ENCODE peak calls at places on chromosomes 4 and X, in nine cellular contexts. G is HCT116; F is fibroblast of mammary gland; V is AG10803; H is suprapubic skin; Y is RWPE2; K is CD8-positive, alpha-beta T cell; Z is choroid plexus epithelial cell; P is NB4. O is an unnamed sample.

GRCh38 chr4:98260047-98260578 is 1.1 kb upstream of the RAP1GDS1 start:
- DNase-seq in K (no peak), G (peak; percentile 7), H (peak; percentile 71), P (no peak), Z (peak; percentile 42), Y (peak; percentile 54), F (peak; percentile 18), V (no peak), O (no peak)

GRCh38 chr4:96093057-96093456 is 253.2 kb downstream of the PDHA2 start:
- DNase-seq in G (no peak), H (no peak), Z (no peak), F (no peak), V (no peak), K (no peak), P (no peak), Y (no peak), O (no peak)

GRCh38 chrX:106894978-106895452 is 8.1 kb downstream of the RIPPLY1 start:
- DNase-seq in V (peak; percentile 59), Y (peak; percentile 65), Z (peak; percentile 72), P (no peak), G (peak; percentile 62), H (no peak), F (peak; percentile 75), K (no peak), O (peak; percentile 85)

GRCh38 chrX:39491548-39492297 is 606.0 kb downstream of the BCOR start:
- DNase-seq in H (no peak), Z (no peak), G (no peak), K (peak; percentile 2), V (no peak), F (no peak), P (peak; percentile 87), Y (no peak), O (no peak)

GRCh38 chr4:142272452-142272851 is 573.6 kb downstream of the INPP4B start:
- DNase-seq in H (no peak), Z (no peak), V (no peak), G (no peak), F (no peak), P (no peak), K (no peak), Y (no peak), O (no peak)

GRCh38 chr4:110411599-110412011 is 64.3 kb upstream of the ENPEP start:
- DNase-seq in K (no peak), F (no peak), P (no peak), Y (no peak), G (no peak), H (no peak), V (no peak), Z (no peak), O (no peak)

GRCh38 chr4:7863911-7864681 is 75.6 kb downstream of the AFAP1 start:
- DNase-seq in K (no peak), Y (no peak), P (peak; percentile 44), Z (no peak), H (no peak), V (no peak), F (no peak), G (no peak), O (no peak)

GRCh38 chrX:8679572-8679971 is 52.4 kb downstream of the ANOS1 start:
- DNase-seq in G (no peak), Z (no peak), Y (no peak), V (no peak), H (no peak), P (peak; percentile 20), K (no peak), F (no peak), O (no peak)

GRCh38 chr4:1987721-1988326 is 20.9 kb downstream of the NELFA start:
- DNase-seq in H (no peak), V (no peak), F (no peak), G (no peak), K (no peak), Y (no peak), Z (no peak), P (no peak), O (no peak)

GRCh38 chr4:3460926-3461325 is 2.2 kb upstream of the DOK7 start:
- DNase-seq in Y (no peak), F (no peak), V (no peak), Z (no peak), H (no peak), P (no peak), G (no peak), K (no peak), O (no peak)

GRCh38 chrX:13607996-13608365 is 38.6 kb downstream of the EGFL6 start:
- DNase-seq in K (no peak), F (no peak), H (no peak), V (no peak), Y (no peak), G (no peak), Z (no peak), P (no peak), O (no peak)

GRCh38 chr4:143402776-143403550 is 66.3 kb downstream of the GAB1 start:
- DNase-seq in Z (no peak), F (no peak), Y (no peak), V (peak; percentile 48), H (no peak), K (no peak), G (no peak), P (no peak), O (peak; percentile 19)

GRCh38 chrX:18377802-18378201 is 23.3 kb upstream of the SCML2 start:
- DNase-seq in P (peak; percentile 48), F (peak; percentile 20), Y (no peak), V (peak; percentile 18), G (peak; percentile 29), K (no peak), H (no peak), Z (peak; percentile 36), O (peak; percentile 43)

GRCh38 chr4:156596026-156596425 is 375.6 kb downstream of the PDGFC start:
- DNase-seq in Z (peak; percentile 76), F (peak; percentile 28), G (no peak), P (no peak), Y (no peak), H (no peak), V (peak; percentile 43), K (no peak), O (no peak)

GRCh38 chrX:131827935-131828334 is 195.2 kb upstream of the STK26 start:
- DNase-seq in G (no peak), K (no peak), F (no peak), H (no peak), P (peak; percentile 81), Z (peak; percentile 34), Y (no peak), V (no peak), O (no peak)

GRCh38 chrX:112642349-112642748 is 37.4 kb downstream of the LHFPL1 start:
- DNase-seq in H (no peak), F (peak; percentile 64), Z (peak; percentile 70), Y (no peak), G (peak; percentile 21), P (peak; percentile 50), K (no peak), V (peak; percentile 61), O (peak; percentile 0)

GRCh38 chrX:151177141-151178027 is 1.0 kb downstream of the GPR50 start:
- DNase-seq in G (no peak), V (no peak), P (peak; percentile 11), Z (no peak), H (no peak), Y (no peak), K (no peak), F (no peak), O (peak; percentile 3)

GRCh38 chrX:151175283-151176062 is 911 bp upstream of the GPR50 start:
- DNase-seq in G (no peak), V (no peak), Y (no peak), H (no peak), P (no peak), Z (no peak), K (no peak), F (no peak), O (no peak)

GRCh38 chrX:151178746-151179145 is 2.4 kb downstream of the GPR50 start:
- DNase-seq in Y (no peak), V (no peak), F (no peak), K (no peak), Z (no peak), G (no peak), P (no peak), H (no peak), O (no peak)

GRCh38 chrX:151176351-151176750 is at the start of gene GPR50:
- DNase-seq in V (no peak), Z (no peak), G (no peak), F (no peak), P (no peak), H (no peak), K (no peak), Y (no peak), O (no peak)

DNA sequence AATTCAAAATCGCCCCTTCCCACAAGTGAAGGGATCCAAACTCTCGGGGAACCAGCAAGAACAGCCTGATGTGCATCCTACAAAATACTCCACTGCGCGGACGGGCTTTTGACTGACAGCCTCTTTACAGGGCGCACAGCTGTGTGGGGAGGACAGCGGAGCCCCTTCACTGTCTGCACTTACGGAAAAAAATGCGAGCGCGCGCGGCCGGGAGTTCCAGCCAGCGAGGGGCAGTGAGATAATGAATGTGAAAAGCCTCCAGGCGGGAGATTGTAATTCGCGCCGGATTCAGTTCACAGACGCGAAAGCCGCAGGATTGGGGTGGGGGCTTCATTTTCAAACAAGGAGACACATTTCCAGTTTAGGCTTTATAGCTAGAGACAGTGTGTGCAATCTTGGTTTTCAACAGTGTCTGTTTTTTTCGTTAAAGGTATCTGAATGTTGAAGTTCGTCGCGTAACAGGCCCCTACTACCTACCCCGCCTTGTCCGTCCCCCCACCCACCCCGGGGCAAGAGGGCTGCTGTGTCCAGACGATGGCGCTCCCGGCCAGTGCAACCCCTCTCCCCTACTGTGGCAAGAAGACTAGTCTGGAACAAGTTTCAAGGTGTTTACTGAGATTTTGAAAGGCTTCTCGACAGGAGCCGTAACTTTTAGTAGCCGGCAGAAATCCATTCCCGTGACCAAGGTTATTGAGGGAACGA is 1.7 kb upstream of the GPR50 start:
- DNase-seq in G (no peak), Y (no peak), Z (no peak), K (no peak), P (no peak), H (no peak), V (no peak), F (no peak), O (no peak)
- TF ChIP-seq CTCF in G (no peak), Y (no peak), Z (no peak), K (no peak), P (no peak), H (no peak), V (no peak), F (no peak), O (no peak)

GRCh38 chr4:119024102-119024501 is 111.5 kb upstream of the MYOZ2 start:
- DNase-seq in F (no peak), P (no peak), V (no peak), Y (no peak), H (no peak), G (no peak), Z (no peak), K (no peak), O (no peak)
- H3K4me3 ChIP-seq in F (no peak overlapping the region), P (no peak overlapping the region), V (no peak overlapping the region), Y (no peak overlapping the region), H (no peak overlapping the region), G (no peak overlapping the region), Z (no peak overlapping the region), K (no peak overlapping the region), O (no peak overlapping the region)

GRCh38 chr4:23952258-23952657 is 62.4 kb upstream of the PPARGC1A start:
- DNase-seq in V (no peak), Z (no peak), P (peak; percentile 24), G (no peak), F (no peak), H (no peak), K (no peak), Y (no peak), O (no peak)
- TF ChIP-seq CTCF in V (no peak), Z (no peak), P (no peak), G (no peak), F (no peak), H (no peak), K (no peak), Y (no peak), O (no peak)

GRCh38 chr4:169098969-169099685 is 89.1 kb upstream of the CBR4 start:
- DNase-seq in Y (no peak), P (no peak), V (no peak), F (no peak), K (no peak), Z (peak; percentile 34), H (no peak), G (no peak), O (no peak)
- H3K4me3 ChIP-seq in Y (no peak overlapping the region), P (no peak overlapping the region), V (no peak overlapping the region), F (no peak overlapping the region), K (no peak overlapping the region), Z (no peak overlapping the region), H (no peak overlapping the region), G (no peak overlapping the region), O (no peak overlapping the region)